ENCODE peak calls at places on chromosomes 13 and 19, in seven cellular contexts. F is AG09309, V is body of pancreas, P is AG04450, B is IMR-90, R is ascending aorta, C is breast epithelium. K is an unnamed sample.

GRCh38 chr13:25292301-25292700 is 5.0 kb upstream of the MTMR6 start:
- DNase-seq in F (no peak), V (no peak), P (no peak), B (peak; percentile 47), R (no peak), C (no peak), K (no peak)

GRCh38 chr13:112711528-112712265 is 21.9 kb downstream of the ATP11A start:
- DNase-seq in F (peak; percentile 93), V (peak; percentile 61), P (peak; percentile 96), B (peak; percentile 98), R (peak; percentile 67), C (peak; percentile 66), K (peak; percentile 83)

GRCh38 chr13:99320693-99321481 is 13.7 kb upstream of the GPR183 start:
- DNase-seq in F (peak; percentile 72), V (no peak), P (peak; percentile 44), B (peak; percentile 88), R (no peak), C (no peak), K (peak; percentile 86)

GRCh38 chr19:6141217-6141616 is 5.8 kb downstream of the ACSBG2 start:
- DNase-seq in F (no peak), V (no peak), P (no peak), B (no peak), R (no peak), C (no peak), K (no peak)

GRCh38 chr19:44212865-44213346 is 574 bp downstream of the ZNF227 start:
- DNase-seq in F (no peak), V (no peak), P (no peak), B (peak; percentile 55), R (no peak), C (no peak), K (no peak)

GRCh38 chr19:49469828-49470614 is 4.0 kb upstream of the FLT3LG start:
- DNase-seq in F (no peak), V (no peak), P (no peak), B (peak; percentile 32), R (no peak), C (no peak), K (no peak)

GRCh38 chr13:79307866-79308298 is 98.2 kb downstream of the RBM26 start:
- DNase-seq in F (no peak), V (no peak), P (peak; percentile 11), B (peak; percentile 61), R (no peak), C (no peak), K (no peak)

GRCh38 chr13:19961924-19962323 is 3.4 kb downstream of the ZMYM2 start:
- DNase-seq in F (no peak), V (no peak), P (no peak), B (peak; percentile 31), R (no peak), C (no peak), K (no peak)

GRCh38 chr19:35901055-35901644 is 810 bp upstream of the NFKBID start:
- DNase-seq in F (no peak), V (no peak), P (no peak), B (peak; percentile 51), R (no peak), C (no peak), K (no peak)

GRCh38 chr19:5678071-5678682 is 2.1 kb downstream of the MICOS13 start:
- DNase-seq in F (no peak), V (no peak), P (no peak), B (no peak), R (no peak), C (no peak), K (no peak)

DNA sequence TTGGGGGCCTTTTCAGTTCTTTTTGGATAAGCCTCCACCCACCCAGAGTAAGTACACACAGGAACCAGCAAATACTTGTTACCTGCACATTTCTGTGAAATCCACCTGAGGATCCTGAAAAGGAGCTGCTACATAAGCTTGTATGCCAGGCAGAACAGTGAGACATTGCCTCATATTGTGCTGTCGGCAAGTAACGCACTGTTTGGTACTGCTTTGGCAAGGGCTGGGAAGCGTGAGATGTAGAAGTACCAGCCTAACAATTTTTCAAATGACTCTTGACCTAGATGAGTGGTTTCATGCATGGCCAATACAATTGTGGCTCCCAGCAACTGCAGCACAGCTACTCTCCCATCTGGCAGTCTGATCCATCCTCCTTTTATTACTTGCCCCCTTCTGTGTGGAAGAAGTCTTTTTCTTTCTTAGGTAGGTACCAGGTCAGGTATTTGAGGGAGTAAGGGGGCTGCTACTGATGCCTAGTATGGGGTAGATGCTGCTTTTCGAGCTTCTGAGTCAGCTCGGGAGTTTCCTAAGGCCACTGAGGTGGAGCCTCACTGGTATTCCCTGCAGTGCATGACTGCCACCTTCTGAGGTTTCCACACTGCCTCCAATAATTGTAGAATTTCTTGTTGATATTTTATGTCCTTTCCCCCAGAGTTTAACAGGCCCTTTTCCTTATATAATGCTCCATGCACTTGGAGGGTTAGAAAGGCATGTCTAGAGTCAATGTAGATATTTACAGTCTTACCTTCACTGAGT is 52.2 kb downstream of the ZNF737 start:
- DNase-seq in F (no peak), V (no peak), P (no peak), B (no peak), R (no peak), C (no peak), K (no peak)
- TF ChIP-seq CTCF in F (no peak), V (no peak), P (no peak), B (no peak), R (no peak), C (no peak), K (no peak)

GRCh38 chr13:95136638-95137037 is 164.6 kb downstream of the ABCC4 start:
- DNase-seq in F (no peak), V (peak; percentile 23), P (no peak), B (no peak), R (no peak), C (no peak), K (no peak)
- H3K4me3 ChIP-seq in F (no peak overlapping the region), V (no peak overlapping the region), P (no peak overlapping the region), B (no peak overlapping the region), R (no peak overlapping the region), C (no peak overlapping the region), K (no peak overlapping the region)

GRCh38 chr19:46783670-46784069 is 4.7 kb downstream of the SLC1A5 start:
- DNase-seq in F (no peak), V (no peak), P (no peak), B (no peak), R (no peak), C (no peak), K (no peak)

GRCh38 chr19:46785980-46786235 is 2.5 kb downstream of the SLC1A5 start:
- DNase-seq in F (no peak), V (no peak), P (no peak), B (no peak), R (no peak), C (no peak), K (no peak)

GRCh38 chr19:46784262-46785053 is 3.9 kb downstream of the SLC1A5 start:
- DNase-seq in F (peak; percentile 89), V (peak; percentile 66), P (peak; percentile 86), B (peak; percentile 95), R (peak; percentile 23), C (peak; percentile 65), K (no peak)

GRCh38 chr19:46785054-46785979 is 3.1 kb downstream of the SLC1A5 start:
- DNase-seq in F (no peak), V (no peak), P (no peak), B (peak; percentile 38), R (no peak), C (no peak), K (no peak)

GRCh38 chr19:46782355-46783019 is 5.9 kb downstream of the SLC1A5 start:
- DNase-seq in F (no peak), V (no peak), P (no peak), B (no peak), R (no peak), C (no peak), K (no peak)
- TF ChIP-seq CTCF in F (no peak), V (no peak), P (no peak), B (no peak), R (no peak), C (no peak), K (no peak)

DNA sequence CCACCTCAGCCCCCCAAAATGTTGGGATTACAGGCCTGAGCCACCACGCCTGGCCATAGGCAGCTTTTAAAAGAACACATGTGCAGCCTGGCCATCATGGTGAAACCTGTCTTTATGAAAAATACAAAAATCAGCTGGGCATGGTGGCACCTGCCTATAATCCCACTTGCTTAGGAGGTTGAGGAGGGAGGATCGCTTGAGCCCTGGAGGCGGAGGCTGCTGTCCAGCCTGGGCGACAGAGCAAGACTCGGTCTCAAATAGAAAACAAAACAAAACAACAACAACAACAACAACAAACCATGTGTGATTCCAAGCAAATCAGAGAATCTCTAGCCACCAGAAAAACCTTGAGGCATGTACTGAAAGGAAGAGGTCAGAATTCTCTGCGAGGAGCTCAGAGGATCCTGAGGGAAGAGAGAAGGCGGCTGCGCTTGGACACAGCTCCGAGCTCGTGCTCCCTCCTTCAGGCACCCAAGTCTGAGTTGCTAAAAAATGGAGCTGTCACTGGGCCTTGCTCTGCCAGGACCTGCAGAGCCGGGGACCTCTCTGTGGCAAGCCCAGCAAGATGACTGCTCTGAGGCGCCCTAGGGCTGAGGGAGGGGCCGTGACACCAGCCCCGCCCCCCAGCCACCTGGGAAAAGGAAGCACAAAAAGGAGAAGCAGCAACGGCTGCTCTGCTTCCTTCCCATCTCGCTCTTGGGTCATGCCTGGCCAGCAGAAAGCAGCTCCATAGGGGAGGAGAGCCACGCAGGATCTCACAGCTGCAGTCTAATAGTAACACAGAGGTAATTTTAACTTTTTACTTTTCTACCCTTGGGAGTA is at the start of gene ARL11:
- DNase-seq in F (no peak), V (no peak), P (no peak), B (no peak), R (no peak), C (peak; percentile 70), K (no peak)
- H3K4me3 ChIP-seq in F (no peak within 1 kb of the TSS), V (no peak within 1 kb of the TSS), P (no peak within 1 kb of the TSS), B (no peak within 1 kb of the TSS), R (peak within 1 kb of the TSS; percentile 44), C (peak within 1 kb of the TSS; percentile 30), K (no peak within 1 kb of the TSS)

K was measured in astrocyte of the cerebellum.